ENCODE peak calls at places on chromosomes 11 and 22, in eight cellular contexts. One of them, this sample, is unnamed.

GRCh38 chr11:72578991-72579815 is 95.0 kb downstream of the PDE2A start:
- DNase-seq in HCT116: no peak
- DNase-seq in prostate gland: no peak
- DNase-seq in uterus: no peak
- DNase-seq in Peyer's patch: peak; percentile 22
- DNase-seq in A549: no peak
- DNase-seq in tibial nerve: no peak
- DNase-seq in transverse colon: peak; percentile 5
- DNase-seq in this sample: no peak

GRCh38 chr11:14258177-14258935 is 100.6 kb downstream of the RRAS2 start:
- DNase-seq in HCT116: peak; percentile 26
- DNase-seq in prostate gland: no peak
- DNase-seq in uterus: no peak
- DNase-seq in Peyer's patch: no peak
- DNase-seq in A549: peak; percentile 44
- DNase-seq in tibial nerve: no peak
- DNase-seq in transverse colon: peak; percentile 60
- DNase-seq in this sample: no peak

GRCh38 chr11:66789097-66789890 is 53.9 kb upstream of the RCE1 start:
- DNase-seq in HCT116: no peak
- DNase-seq in prostate gland: no peak
- DNase-seq in uterus: no peak
- DNase-seq in Peyer's patch: no peak
- DNase-seq in A549: no peak
- DNase-seq in tibial nerve: no peak
- DNase-seq in transverse colon: no peak
- DNase-seq in this sample: no peak

GRCh38 chr22:37258810-37259472 is 14.9 kb upstream of the RAC2 start:
- DNase-seq in HCT116: no peak
- DNase-seq in prostate gland: no peak
- DNase-seq in uterus: no peak
- DNase-seq in Peyer's patch: peak; percentile 35
- DNase-seq in A549: no peak
- DNase-seq in tibial nerve: no peak
- DNase-seq in transverse colon: no peak
- DNase-seq in this sample: no peak

GRCh38 chr11:736431-736830 is 10.8 kb upstream of the TALDO1 start:
- DNase-seq in HCT116: no peak
- DNase-seq in prostate gland: no peak
- DNase-seq in uterus: no peak
- DNase-seq in Peyer's patch: no peak
- DNase-seq in A549: no peak
- DNase-seq in tibial nerve: no peak
- DNase-seq in transverse colon: no peak
- DNase-seq in this sample: no peak

GRCh38 chr11:47282462-47282861 is 12.5 kb downstream of the MADD start:
- DNase-seq in HCT116: no peak
- DNase-seq in prostate gland: no peak
- DNase-seq in uterus: no peak
- DNase-seq in Peyer's patch: no peak
- DNase-seq in A549: no peak
- DNase-seq in tibial nerve: no peak
- DNase-seq in transverse colon: no peak
- DNase-seq in this sample: no peak

GRCh38 chr22:26648011-26648497 is 9.3 kb upstream of the MIAT start:
- DNase-seq in HCT116: no peak
- DNase-seq in prostate gland: no peak
- DNase-seq in uterus: no peak
- DNase-seq in Peyer's patch: no peak
- DNase-seq in A549: no peak
- DNase-seq in tibial nerve: no peak
- DNase-seq in transverse colon: peak; percentile 22
- DNase-seq in this sample: no peak

GRCh38 chr11:35166369-35167360 is 27.7 kb downstream of the CD44 start:
- DNase-seq in HCT116: peak; percentile 94
- DNase-seq in prostate gland: no peak
- DNase-seq in uterus: no peak
- DNase-seq in Peyer's patch: no peak
- DNase-seq in A549: peak; percentile 57
- DNase-seq in tibial nerve: no peak
- DNase-seq in transverse colon: no peak
- DNase-seq in this sample: no peak

GRCh38 chr11:101434241-101434640 is 149.6 kb downstream of the TRPC6 start:
- DNase-seq in HCT116: no peak
- DNase-seq in prostate gland: no peak
- DNase-seq in uterus: no peak
- DNase-seq in Peyer's patch: no peak
- DNase-seq in A549: no peak
- DNase-seq in tibial nerve: no peak
- DNase-seq in transverse colon: no peak
- DNase-seq in this sample: no peak

GRCh38 chr11:117554601-117555333 is 227.1 kb downstream of the CEP164 start:
- DNase-seq in HCT116: no peak
- DNase-seq in prostate gland: no peak
- DNase-seq in uterus: no peak
- DNase-seq in Peyer's patch: no peak
- DNase-seq in A549: no peak
- DNase-seq in tibial nerve: no peak
- DNase-seq in transverse colon: no peak
- DNase-seq in this sample: no peak

GRCh38 chr11:109914809-109915653 is 178.2 kb upstream of the ZC3H12C start:
- DNase-seq in HCT116: no peak
- DNase-seq in prostate gland: no peak
- DNase-seq in uterus: no peak
- DNase-seq in Peyer's patch: no peak
- DNase-seq in A549: no peak
- DNase-seq in tibial nerve: no peak
- DNase-seq in transverse colon: no peak
- DNase-seq in this sample: no peak

GRCh38 chr22:49328630-49329405 is 498.9 kb downstream of the BRD1 start:
- DNase-seq in HCT116: no peak
- DNase-seq in prostate gland: no peak
- DNase-seq in uterus: no peak
- DNase-seq in Peyer's patch: no peak
- DNase-seq in A549: no peak
- DNase-seq in tibial nerve: no peak
- DNase-seq in transverse colon: no peak
- DNase-seq in this sample: peak; percentile 57

GRCh38 chr22:27207907-27208306 is 550.5 kb downstream of the MIAT start:
- DNase-seq in HCT116: no peak
- DNase-seq in prostate gland: no peak
- DNase-seq in uterus: no peak
- DNase-seq in Peyer's patch: no peak
- DNase-seq in A549: peak; percentile 23
- DNase-seq in tibial nerve: no peak
- DNase-seq in transverse colon: no peak
- DNase-seq in this sample: no peak

GRCh38 chr11:45301537-45302246 is 15.6 kb upstream of the SYT13 start:
- DNase-seq in HCT116: no peak
- DNase-seq in prostate gland: no peak
- DNase-seq in uterus: no peak
- DNase-seq in Peyer's patch: no peak
- DNase-seq in A549: no peak
- DNase-seq in tibial nerve: no peak
- DNase-seq in transverse colon: no peak
- DNase-seq in this sample: peak; percentile 29

GRCh38 chr22:48892571-48893287 is 934.9 kb downstream of the BRD1 start:
- DNase-seq in HCT116: no peak
- DNase-seq in prostate gland: no peak
- DNase-seq in uterus: no peak
- DNase-seq in Peyer's patch: no peak
- DNase-seq in A549: no peak
- DNase-seq in tibial nerve: no peak
- DNase-seq in transverse colon: no peak
- DNase-seq in this sample: peak; percentile 90

DNA sequence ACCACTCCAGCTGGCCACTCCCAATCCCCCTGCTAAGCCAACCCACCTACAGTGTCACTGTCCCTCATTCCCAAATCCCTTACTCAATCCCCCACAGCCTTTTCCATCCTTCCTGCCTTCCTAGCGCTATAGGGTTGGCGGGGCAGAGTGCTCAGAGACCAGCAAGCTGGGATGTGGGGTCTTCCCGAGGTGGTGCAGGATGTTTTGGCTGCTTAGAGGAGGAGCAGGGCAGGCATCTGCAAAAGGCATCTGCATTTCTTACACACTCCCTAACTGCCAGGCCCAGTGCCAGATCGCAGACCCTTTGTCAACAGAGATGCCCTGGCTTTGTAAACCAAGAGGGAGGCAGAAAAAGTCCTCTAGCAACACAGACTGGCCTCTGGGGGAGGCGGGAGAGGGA is 37.9 kb upstream of the ADA2 start:
- DNase-seq in HCT116: no peak
- DNase-seq in prostate gland: no peak
- DNase-seq in uterus: no peak
- DNase-seq in Peyer's patch: no peak
- DNase-seq in A549: no peak
- DNase-seq in tibial nerve: no peak
- DNase-seq in transverse colon: no peak
- DNase-seq in this sample: no peak
- H3K4me3 ChIP-seq in HCT116: no peak overlapping the region
- H3K4me3 ChIP-seq in prostate gland: no peak overlapping the region
- H3K4me3 ChIP-seq in uterus: no peak overlapping the region
- H3K4me3 ChIP-seq in Peyer's patch: no peak overlapping the region
- H3K4me3 ChIP-seq in A549: no peak overlapping the region
- H3K4me3 ChIP-seq in tibial nerve: no peak overlapping the region
- H3K4me3 ChIP-seq in transverse colon: no peak overlapping the region
- H3K4me3 ChIP-seq in this sample: no peak overlapping the region

GRCh38 chr11:108223449-108224149 is 732 bp downstream of the ATM start:
- DNase-seq in HCT116: no peak
- DNase-seq in prostate gland: no peak
- DNase-seq in uterus: peak; percentile 23
- DNase-seq in Peyer's patch: no peak
- DNase-seq in A549: no peak
- DNase-seq in tibial nerve: no peak
- DNase-seq in transverse colon: no peak
- DNase-seq in this sample: no peak

GRCh38 chr11:108224908-108225786 is 2.3 kb downstream of the ATM start:
- DNase-seq in HCT116: no peak
- DNase-seq in prostate gland: no peak
- DNase-seq in uterus: no peak
- DNase-seq in Peyer's patch: no peak
- DNase-seq in A549: no peak
- DNase-seq in tibial nerve: peak; percentile 12
- DNase-seq in transverse colon: no peak
- DNase-seq in this sample: no peak

GRCh38 chr11:108226036-108226435 is 3.2 kb downstream of the ATM start:
- DNase-seq in HCT116: no peak
- DNase-seq in prostate gland: no peak
- DNase-seq in uterus: no peak
- DNase-seq in Peyer's patch: no peak
- DNase-seq in A549: no peak
- DNase-seq in tibial nerve: no peak
- DNase-seq in transverse colon: no peak
- DNase-seq in this sample: no peak

GRCh38 chr11:108222686-108223448 is at the start of gene ATM:
- DNase-seq in HCT116: peak; percentile 98
- DNase-seq in prostate gland: peak; percentile 99
- DNase-seq in uterus: peak; percentile 99
- DNase-seq in Peyer's patch: peak; percentile 99
- DNase-seq in A549: peak; percentile 75
- DNase-seq in tibial nerve: peak; percentile 97
- DNase-seq in transverse colon: peak; percentile 99
- DNase-seq in this sample: peak; percentile 100

DNA sequence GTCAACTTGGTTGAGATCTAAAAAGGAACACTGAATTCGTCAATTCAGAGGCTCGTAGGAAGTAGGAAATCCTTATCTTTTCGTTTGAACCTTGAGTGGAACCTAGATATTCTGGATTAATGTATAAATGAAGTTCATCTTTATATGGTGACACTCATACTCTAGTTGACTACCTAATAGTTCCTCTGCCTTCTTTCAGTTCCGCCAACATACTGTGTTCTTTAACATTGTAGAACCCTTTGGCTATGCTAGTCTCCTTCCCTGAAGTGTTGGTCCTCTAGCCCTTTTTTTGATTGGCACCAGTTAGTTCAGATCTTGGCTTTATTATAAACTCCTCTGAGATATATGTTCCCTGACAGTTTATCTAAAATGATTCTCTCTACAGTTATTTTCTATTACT is 1.5 kb downstream of the ATM start:
- DNase-seq in HCT116: no peak
- DNase-seq in prostate gland: no peak
- DNase-seq in uterus: no peak
- DNase-seq in Peyer's patch: no peak
- DNase-seq in A549: no peak
- DNase-seq in tibial nerve: no peak
- DNase-seq in transverse colon: no peak
- DNase-seq in this sample: no peak
- TF ChIP-seq POLR2A in HCT116: no peak
- TF ChIP-seq POLR2A in prostate gland: no peak
- TF ChIP-seq POLR2A in uterus: no peak
- TF ChIP-seq POLR2A in Peyer's patch: no peak
- TF ChIP-seq POLR2A in A549: no peak
- TF ChIP-seq POLR2A in tibial nerve: no peak
- TF ChIP-seq POLR2A in transverse colon: no peak
- TF ChIP-seq POLR2A in this sample: no peak

DNA sequence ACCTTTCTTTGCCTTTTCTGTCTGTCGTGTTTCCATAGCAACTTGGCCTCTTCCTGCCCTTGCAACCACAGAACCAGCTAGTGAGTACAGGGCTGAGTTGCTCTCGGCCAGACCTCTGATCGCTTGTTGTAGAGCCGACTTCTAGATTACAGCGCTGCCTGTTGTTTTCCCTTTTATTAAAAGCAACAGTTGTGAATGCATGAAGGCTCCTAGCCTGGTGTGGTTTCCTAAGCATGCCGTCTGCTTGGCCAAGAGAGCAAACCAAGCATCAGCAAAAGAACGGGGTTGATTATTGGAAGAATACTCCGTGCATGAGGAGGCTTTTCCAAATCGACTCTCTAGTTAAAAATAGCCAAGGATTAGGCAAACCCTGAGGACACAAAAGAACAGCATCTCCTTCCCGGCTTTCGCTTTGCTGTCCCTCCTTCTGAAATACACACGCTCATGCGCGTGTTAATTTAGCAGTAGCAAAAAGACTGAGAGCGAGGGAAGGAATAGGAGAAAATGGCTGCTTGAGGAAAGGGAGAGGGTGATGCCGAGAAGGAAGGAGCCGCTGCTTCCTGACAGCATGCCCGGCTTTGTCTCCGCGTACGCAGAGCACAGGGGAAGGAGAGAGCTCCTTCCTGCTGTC is 71.5 kb upstream of the TTC12 start:
- DNase-seq in HCT116: no peak
- DNase-seq in prostate gland: no peak
- DNase-seq in uterus: peak; percentile 26
- DNase-seq in Peyer's patch: no peak
- DNase-seq in A549: no peak
- DNase-seq in tibial nerve: peak; percentile 5
- DNase-seq in transverse colon: no peak
- DNase-seq in this sample: no peak
- H3K4me3 ChIP-seq in HCT116: no peak overlapping the region
- H3K4me3 ChIP-seq in prostate gland: peak overlapping the region; percentile 12
- H3K4me3 ChIP-seq in uterus: peak overlapping the region; percentile 24
- H3K4me3 ChIP-seq in Peyer's patch: peak overlapping the region; percentile 32
- H3K4me3 ChIP-seq in A549: no peak overlapping the region
- H3K4me3 ChIP-seq in tibial nerve: peak overlapping the region; percentile 10
- H3K4me3 ChIP-seq in transverse colon: no peak overlapping the region
- H3K4me3 ChIP-seq in this sample: peak overlapping the region; percentile 59

GRCh38 chr11:12408156-12408770 is 30.9 kb downstream of the PARVA start:
- DNase-seq in HCT116: no peak
- DNase-seq in prostate gland: no peak
- DNase-seq in uterus: no peak
- DNase-seq in Peyer's patch: no peak
- DNase-seq in A549: no peak
- DNase-seq in tibial nerve: no peak
- DNase-seq in transverse colon: no peak
- DNase-seq in this sample: peak; percentile 53
- TF ChIP-seq POLR2A in HCT116: no peak
- TF ChIP-seq POLR2A in prostate gland: no peak
- TF ChIP-seq POLR2A in uterus: no peak
- TF ChIP-seq POLR2A in Peyer's patch: no peak
- TF ChIP-seq POLR2A in A549: no peak
- TF ChIP-seq POLR2A in tibial nerve: no peak
- TF ChIP-seq POLR2A in transverse colon: no peak
- TF ChIP-seq POLR2A in this sample: no peak